ENCODE peak calls at places on chromosomes 12 and 14, in five cellular contexts. T, K, P, F and M are unnamed samples.

GRCh38 chr12:109739747-109740693 is 26.4 kb downstream of the FAM222A start:
- DNase-seq in P (no peak), T (no peak), K (no peak), F (peak), M (no peak)

GRCh38 chr12:68785823-68786222 is 22.2 kb upstream of the MDM2 start:
- DNase-seq in T (no peak), P (no peak), F (no peak), K (no peak), M (no peak)

GRCh38 chr14:97185186-97185585 is 388.0 kb downstream of the VRK1 start:
- DNase-seq in P (no peak), F (no peak), T (no peak), K (peak), M (no peak)

GRCh38 chr12:125403145-125403789 is 338.0 kb downstream of the AACS start:
- DNase-seq in F (no peak), K (peak), T (peak), P (peak), M (peak)

GRCh38 chr12:116520225-116520624 is 39.0 kb upstream of the MAP1LC3B2 start:
- DNase-seq in T (no peak), F (no peak), P (no peak), K (no peak), M (no peak)

GRCh38 chr14:64974563-64974962 is 2.4 kb upstream of the RAB15 start:
- DNase-seq in T (no peak), K (no peak), F (no peak), P (no peak), M (no peak)

GRCh38 chr14:67263499-67264149 is 22.4 kb downstream of the PALS1 start:
- DNase-seq in P (peak), T (no peak), F (no peak), K (no peak), M (no peak)

GRCh38 chr12:128111951-128112350 is 155.0 kb upstream of the TMEM132C start:
- DNase-seq in K (no peak), P (no peak), T (no peak), F (no peak), M (no peak)

GRCh38 chr14:21308479-21309237 is 28.8 kb downstream of the RPGRIP1 start:
- DNase-seq in K (peak), T (peak), F (peak), P (peak), M (peak)

GRCh38 chr12:74537126-74537706 is 419 bp upstream of the ATXN7L3B start:
- DNase-seq in P (peak), K (peak), F (no peak), T (no peak), M (no peak)

GRCh38 chr14:46920542-46920941 is 269.0 kb upstream of the RPL10L start:
- DNase-seq in T (no peak), P (no peak), F (no peak), K (no peak), M (no peak)

GRCh38 chr14:43795600-43796228 is 711.4 kb downstream of the FSCB start:
- DNase-seq in F (no peak), K (no peak), P (peak), T (no peak), M (no peak)

GRCh38 chr12:122961551-122962329 is 4.5 kb downstream of the ABCB9 start:
- DNase-seq in T (no peak), K (no peak), P (no peak), F (no peak), M (no peak)

GRCh38 chr12:89073027-89073398 is 279.3 kb downstream of the DUSP6 start:
- DNase-seq in F (no peak), P (peak), T (no peak), K (no peak), M (no peak)

GRCh38 chr14:72451081-72451972 is 442.6 kb downstream of the DPF3 start:
- DNase-seq in F (no peak), K (peak), P (no peak), T (no peak), M (peak)

GRCh38 chr12:64821116-64821630 is 3.3 kb upstream of the TBC1D30 start:
- DNase-seq in F (no peak), T (no peak), P (no peak), K (no peak), M (no peak)

GRCh38 chr14:50953497-50953896 is 9.2 kb upstream of the PYGL start:
- DNase-seq in F (no peak), P (no peak), T (no peak), K (no peak), M (no peak)